ENCODE peak calls at places on chromosome 22, in nine cellular contexts. H, T, U, Z, X, P, Q, F and W are unnamed samples.

GRCh38 chr22:47376322-47376700 is 613.9 kb downstream of the TBC1D22A start:
- DNase-seq in P (no peak), Z (no peak), X (no peak), T (peak), F (peak), Q (peak), U (no peak), H (no peak), W (no peak)

GRCh38 chr22:36369004-36369921 is 18.5 kb downstream of the MYH9 start:
- DNase-seq in Q (no peak), U (no peak), P (peak), H (no peak), Z (no peak), X (no peak), F (no peak), T (no peak), W (no peak)

GRCh38 chr22:20418211-20418788 is 19.3 kb downstream of the SCARF2 start:
- DNase-seq in T (peak), F (peak), U (peak), P (peak), H (peak), Q (peak), Z (peak), X (peak), W (peak)

GRCh38 chr22:23243006-23243573 is 62.8 kb downstream of the BCR start:
- DNase-seq in H (no peak), P (no peak), F (no peak), X (no peak), Z (no peak), U (no peak), Q (no peak), T (no peak), W (no peak)

GRCh38 chr22:49771266-49772065 is 56.2 kb downstream of the BRD1 start:
- DNase-seq in U (peak), X (no peak), Q (peak), T (peak), Z (no peak), P (no peak), F (no peak), H (no peak), W (no peak)

GRCh38 chr22:37905534-37906363 is at the start of gene MICALL1:
- DNase-seq in U (peak), F (no peak), P (peak), H (peak), X (peak), Z (peak), Q (peak), T (peak), W (peak)

GRCh38 chr22:20258584-20259335 is 9.4 kb downstream of the RTN4R start:
- DNase-seq in T (no peak), F (no peak), Q (no peak), P (no peak), X (no peak), U (peak), Z (no peak), H (no peak), W (no peak)

GRCh38 chr22:43090130-43090789 is 1.1 kb upstream of the TTLL1 start:
- DNase-seq in F (no peak), U (no peak), P (peak), H (peak), Q (peak), Z (peak), T (peak), X (peak), W (peak)

GRCh38 chr22:21938906-21939305 is 13.7 kb downstream of the PPM1F start:
- DNase-seq in F (no peak), H (no peak), Z (no peak), T (no peak), U (no peak), P (no peak), X (no peak), Q (no peak), W (no peak)

GRCh38 chr22:23856721-23857605 is 712 bp upstream of the SLC2A11 start:
- DNase-seq in T (peak), Q (peak), H (peak), Z (no peak), X (no peak), F (no peak), U (peak), P (peak), W (peak)

DNA sequence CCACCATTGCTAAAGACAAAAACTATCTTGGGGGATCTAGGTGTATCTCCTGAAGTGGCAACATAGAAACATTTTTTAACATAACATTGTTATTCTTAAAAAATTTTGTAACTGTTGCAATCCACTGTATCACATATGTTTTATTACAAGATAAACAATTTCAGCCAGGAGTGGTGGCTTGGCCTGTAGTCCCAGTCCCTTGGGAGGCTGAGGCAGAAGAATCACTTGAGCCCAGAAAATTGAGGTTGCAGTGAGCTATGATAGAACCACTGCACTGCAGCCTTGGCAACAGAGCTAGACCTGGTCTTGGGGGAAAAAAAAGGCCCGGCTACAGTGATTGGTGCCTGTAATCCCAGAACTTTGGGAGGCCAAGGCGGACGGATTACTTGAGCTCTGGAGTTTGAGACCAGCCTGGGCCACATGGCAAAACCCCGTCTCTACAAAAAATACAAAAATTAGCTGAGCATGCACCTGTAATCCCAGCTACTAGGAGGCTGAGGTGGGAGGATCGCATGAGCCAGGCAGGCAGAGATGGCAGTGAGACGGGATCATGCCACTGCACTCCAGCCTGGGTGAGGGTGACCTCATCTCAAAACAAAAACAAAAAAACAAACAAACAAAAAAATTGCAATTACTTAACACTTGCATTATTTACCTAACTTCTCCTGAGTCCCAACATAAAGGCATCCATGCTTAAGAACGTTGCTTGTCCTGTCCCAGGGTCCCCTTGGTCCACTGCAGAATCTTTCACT is 1.5 kb upstream of the DEPDC5 start:
- DNase-seq in T (no peak), F (no peak), H (peak), Z (no peak), P (no peak), U (no peak), X (no peak), Q (no peak), W (no peak)
- H3K27ac ChIP-seq in T (peak), F (peak), H (peak), Z (no peak), P (peak), U (peak), X (peak), Q (peak), W (peak)

DNA sequence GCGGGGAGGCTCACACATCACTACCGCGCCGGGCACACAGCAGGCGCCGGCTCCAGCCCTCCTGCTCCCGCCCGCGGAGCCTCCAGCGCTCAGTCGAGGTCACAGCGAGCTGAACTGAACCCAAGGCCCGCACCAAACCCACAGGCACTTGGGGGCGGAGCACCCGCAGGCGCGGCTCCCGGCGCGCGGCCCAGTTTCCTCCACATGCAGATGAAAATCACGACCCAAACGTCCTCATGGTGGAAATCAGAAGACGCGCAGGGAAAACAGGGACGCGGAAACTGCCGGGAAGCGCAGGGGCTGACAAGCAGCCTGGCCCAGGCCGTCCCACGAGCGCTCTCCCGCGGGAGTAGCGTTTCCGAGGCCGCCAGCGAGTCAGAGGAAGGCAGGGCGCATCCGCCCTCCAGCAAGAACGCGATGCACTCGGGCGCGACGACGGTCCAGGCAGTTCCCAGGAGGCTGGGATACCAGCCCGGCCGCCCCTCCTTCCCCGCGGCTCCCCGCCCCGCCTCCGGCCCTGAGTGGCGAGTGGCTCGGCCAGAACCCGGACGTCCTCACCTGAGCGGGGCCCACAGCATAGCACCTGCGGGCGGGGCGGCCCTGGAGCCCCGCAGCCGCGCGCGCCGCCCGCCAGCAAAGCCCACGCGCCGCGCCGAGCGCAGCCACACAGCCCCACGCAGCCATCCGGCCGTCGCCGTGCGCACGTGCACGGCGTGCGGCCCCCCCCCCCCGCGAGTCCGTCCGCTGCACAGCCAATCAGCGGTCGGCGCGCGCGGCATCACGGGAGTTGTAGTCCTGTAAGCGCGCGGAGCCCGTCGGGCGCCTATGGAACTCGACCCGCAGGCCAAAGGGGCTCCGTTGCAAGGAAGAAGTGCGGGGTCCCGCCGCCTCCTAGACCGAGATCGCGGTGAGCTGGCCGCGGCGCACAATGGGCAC is at the start of gene HDHD5:
- DNase-seq in U (peak), F (peak), Z (peak), H (peak), T (peak), P (peak), Q (peak), X (peak), W (peak)
- TF ChIP-seq POLR2A in U (peak), F (no peak), Z (peak), H (peak), T (peak), P (no peak), Q (peak), X (no peak), W (peak)

GRCh38 chr22:25882366-25882765 is 140.4 kb downstream of the MYO18B start:
- DNase-seq in Q (no peak), U (no peak), H (no peak), T (no peak), Z (no peak), X (no peak), F (no peak), P (no peak), W (no peak)

GRCh38 chr22:25878933-25879332 is 136.9 kb downstream of the MYO18B start:
- DNase-seq in Q (no peak), U (no peak), H (no peak), Z (no peak), P (no peak), T (no peak), F (no peak), X (no peak), W (no peak)

GRCh38 chr22:25881353-25881752 is 139.4 kb downstream of the MYO18B start:
- DNase-seq in T (no peak), U (no peak), Z (no peak), X (no peak), Q (no peak), H (no peak), F (no peak), P (no peak), W (no peak)

GRCh38 chr22:25884121-25884520 is 142.1 kb downstream of the MYO18B start:
- DNase-seq in P (no peak), H (no peak), Z (no peak), U (no peak), T (no peak), Q (no peak), F (no peak), X (no peak), W (no peak)

GRCh38 chr22:25880524-25880923 is 138.5 kb downstream of the MYO18B start:
- DNase-seq in P (no peak), H (no peak), U (no peak), Q (no peak), F (no peak), T (no peak), Z (no peak), X (no peak), W (no peak)
- TF ChIP-seq CTCF in P (no peak), H (no peak), U (no peak), Q (no peak), F (no peak), T (no peak), Z (no peak), X (no peak), W (no peak)

GRCh38 chr22:31217890-31218287 is 5.8 kb downstream of the LIMK2 start:
- DNase-seq in F (no peak), X (no peak), Z (no peak), Q (no peak), P (no peak), U (no peak), H (no peak), T (no peak), W (no peak)
- H3K27ac ChIP-seq in F (peak), X (peak), Z (peak), Q (peak), P (peak), U (peak), H (peak), T (peak), W (peak)

GRCh38 chr22:29074276-29074625 is 1.4 kb downstream of the KREMEN1 start:
- DNase-seq in Z (no peak), U (no peak), P (no peak), Q (no peak), H (no peak), F (no peak), X (no peak), T (no peak), W (no peak)

GRCh38 chr22:29071261-29072045 is 1.4 kb upstream of the KREMEN1 start:
- DNase-seq in Q (peak), U (peak), F (peak), X (peak), P (no peak), Z (no peak), H (peak), T (peak), W (no peak)

GRCh38 chr22:29073618-29074275 is 912 bp downstream of the KREMEN1 start:
- DNase-seq in T (no peak), U (peak), F (peak), P (no peak), X (peak), Z (peak), Q (peak), H (peak), W (peak)

GRCh38 chr22:29072979-29073617 is at the start of gene KREMEN1:
- DNase-seq in U (no peak), H (no peak), F (no peak), T (no peak), X (peak), Q (peak), Z (no peak), P (no peak), W (peak)

DNA sequence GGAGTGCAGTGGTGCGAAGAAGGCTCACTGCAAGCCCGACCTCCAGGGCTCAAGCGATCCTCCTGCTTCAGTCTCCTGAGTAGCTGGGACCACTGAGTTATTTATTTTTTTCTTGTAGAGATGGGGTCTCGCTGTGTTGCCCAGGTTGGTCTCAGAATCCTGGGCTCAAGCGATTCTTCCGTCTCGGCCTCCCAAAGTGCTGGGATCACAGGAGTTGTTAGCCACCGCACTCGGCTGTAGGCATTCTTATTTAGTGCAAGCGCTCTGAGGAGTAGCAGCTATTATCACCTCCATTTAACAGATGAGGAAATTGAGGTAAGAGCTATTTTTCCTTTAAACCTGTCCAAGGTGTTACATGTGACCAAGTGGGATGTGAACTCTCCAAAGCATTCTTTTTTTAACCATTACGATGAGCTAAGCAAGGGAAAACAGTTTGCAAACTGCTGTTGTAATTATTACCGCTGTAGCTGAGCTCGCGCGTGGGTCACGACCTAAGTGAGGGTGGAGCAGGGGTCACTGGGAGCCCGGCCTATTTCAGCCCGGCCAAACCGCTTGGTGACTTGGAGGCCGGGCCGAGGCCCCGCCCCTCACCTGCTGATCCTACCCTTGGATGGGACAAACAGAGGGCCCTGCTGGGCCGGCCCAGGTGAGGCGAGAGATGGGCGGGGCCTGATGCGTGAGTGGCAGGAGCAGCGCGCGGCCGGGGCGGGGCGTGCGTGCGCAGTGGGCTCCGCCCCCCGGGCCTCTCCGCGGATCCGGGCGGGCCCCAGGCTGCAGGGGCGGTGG is 449 bp upstream of the KREMEN1 start:
- DNase-seq in P (peak), Z (peak), X (peak), F (peak), U (peak), T (peak), H (peak), Q (peak), W (peak)
- TF ChIP-seq POLR2A in P (no peak), Z (no peak), X (no peak), F (no peak), U (no peak), T (no peak), H (no peak), Q (no peak), W (no peak)

DNA sequence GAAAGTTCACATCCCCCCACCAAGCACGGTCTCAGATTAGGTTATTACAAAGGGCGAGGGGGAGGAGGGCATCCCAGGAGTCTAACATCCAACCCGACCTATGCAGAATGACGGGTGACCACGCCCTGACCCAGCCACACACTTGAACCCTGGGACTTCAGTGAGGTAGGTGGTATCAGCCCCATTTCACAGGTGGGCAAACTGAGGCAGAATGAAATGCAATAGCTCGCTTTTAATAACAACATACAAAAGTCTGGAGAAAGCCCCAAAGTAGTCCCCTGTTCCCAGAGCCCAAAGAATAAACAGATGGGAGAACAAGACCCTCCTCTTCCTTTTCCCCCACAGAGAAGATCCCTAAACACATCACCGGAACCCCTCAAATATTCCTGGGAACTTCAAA is 31.9 kb downstream of the NUP50 start:
- DNase-seq in P (no peak), X (no peak), T (no peak), Q (no peak), U (no peak), H (no peak), Z (no peak), F (no peak), W (peak)
- TF ChIP-seq CTCF in P (no peak), X (no peak), T (no peak), Q (no peak), U (no peak), H (no peak), Z (no peak), F (no peak), W (no peak)

GRCh38 chr22:45453764-45454163 is 40.3 kb downstream of the RIBC2 start:
- DNase-seq in F (no peak), T (no peak), Q (no peak), P (no peak), X (no peak), H (no peak), U (no peak), Z (peak), W (no peak)

GRCh38 chr22:45450931-45451651 is 37.6 kb downstream of the RIBC2 start:
- DNase-seq in U (no peak), P (no peak), F (no peak), X (peak), H (peak), Z (peak), T (peak), Q (no peak), W (peak)

GRCh38 chr22:45454260-45454659 is 40.8 kb downstream of the RIBC2 start:
- DNase-seq in T (no peak), Q (no peak), U (no peak), P (no peak), H (no peak), F (no peak), Z (peak), X (no peak), W (no peak)

GRCh38 chr22:45451988-45452387 is 38.5 kb downstream of the RIBC2 start:
- DNase-seq in H (no peak), Z (no peak), F (no peak), T (no peak), X (peak), U (no peak), Q (no peak), P (no peak), W (no peak)

GRCh38 chr22:45452565-45453449 is 39.3 kb downstream of the RIBC2 start:
- DNase-seq in X (no peak), U (no peak), T (no peak), F (no peak), Q (no peak), Z (no peak), P (no peak), H (no peak), W (no peak)
- H3K27ac ChIP-seq in X (peak), U (no peak), T (peak), F (peak), Q (no peak), Z (peak), P (no peak), H (no peak), W (no peak)

GRCh38 chr22:30606455-30607299 is at the start of gene TCN2:
- DNase-seq in H (peak), Q (peak), Z (peak), T (peak), F (peak), P (peak), X (peak), U (peak), W (peak)
- TF ChIP-seq POLR2A in H (peak), Q (peak), Z (no peak), T (no peak), F (no peak), P (peak), X (no peak), U (peak), W (peak)